ENCODE peak calls at places on chromosomes 11 and 22, in four cellular contexts. One of them, this sample, is unnamed. For H3K4me1 and H3K27me3, the result is how much of the 10 kb centered on the place peaks cover.

GRCh38 chr11:120471131-120471530 is 40.4 kb upstream of the GRIK4 start:
- DNase-seq in heart right ventricle: no peak
- DNase-seq in aorta: no peak
- DNase-seq in psoas muscle: no peak
- DNase-seq in this sample: no peak

GRCh38 chr11:34941688-34942087 is 25.3 kb downstream of the PDHX start:
- DNase-seq in heart right ventricle: no peak
- DNase-seq in aorta: no peak
- DNase-seq in psoas muscle: no peak
- DNase-seq in this sample: no peak

GRCh38 chr11:75273331-75273988 is 32.9 kb downstream of the TPBGL start:
- DNase-seq in heart right ventricle: no peak
- DNase-seq in aorta: peak
- DNase-seq in psoas muscle: no peak
- DNase-seq in this sample: no peak

GRCh38 chr11:83819936-83820549 is 533.9 kb upstream of the CCDC90B start:
- DNase-seq in heart right ventricle: no peak
- DNase-seq in psoas muscle: no peak
- DNase-seq in aorta: no peak
- DNase-seq in this sample: peak

GRCh38 chr11:12413141-12414055 is 36.0 kb downstream of the PARVA start:
- DNase-seq in psoas muscle: no peak
- DNase-seq in heart right ventricle: no peak
- DNase-seq in aorta: no peak
- DNase-seq in this sample: no peak

GRCh38 chr11:123054301-123055065 is 7.5 kb downstream of the HSPA8 start:
- DNase-seq in psoas muscle: no peak
- DNase-seq in heart right ventricle: no peak
- DNase-seq in aorta: no peak
- DNase-seq in this sample: peak

GRCh38 chr11:29612423-29612822 is 404.4 kb downstream of the KCNA4 start:
- DNase-seq in psoas muscle: no peak
- DNase-seq in aorta: no peak
- DNase-seq in heart right ventricle: no peak
- DNase-seq in this sample: no peak

GRCh38 chr11:74276581-74276980 is 34.9 kb downstream of the P4HA3 start:
- DNase-seq in aorta: no peak
- DNase-seq in heart right ventricle: no peak
- DNase-seq in psoas muscle: no peak
- DNase-seq in this sample: no peak

GRCh38 chr22:39996732-39997131 is 2.0 kb downstream of the FAM83F start:
- DNase-seq in aorta: no peak
- DNase-seq in heart right ventricle: no peak
- DNase-seq in psoas muscle: no peak
- DNase-seq in this sample: no peak

GRCh38 chr22:30310881-30311771 is 15.6 kb downstream of the TBC1D10A start:
- DNase-seq in aorta: peak
- DNase-seq in heart right ventricle: peak
- DNase-seq in psoas muscle: no peak
- DNase-seq in this sample: no peak

GRCh38 chr11:66987158-66987620 is 12.1 kb downstream of the C11orf86 start:
- DNase-seq in heart right ventricle: peak
- DNase-seq in aorta: no peak
- DNase-seq in psoas muscle: peak
- DNase-seq in this sample: no peak

GRCh38 chr11:27087425-27087824 is 46.8 kb downstream of the BBOX1 start:
- DNase-seq in psoas muscle: no peak
- DNase-seq in aorta: no peak
- DNase-seq in heart right ventricle: no peak
- DNase-seq in this sample: no peak

GRCh38 chr11:67071420-67072284 is 15.0 kb downstream of the RHOD start:
- DNase-seq in psoas muscle: peak
- DNase-seq in aorta: peak
- DNase-seq in heart right ventricle: peak
- DNase-seq in this sample: peak

GRCh38 chr11:27468209-27468608 is 4.4 kb downstream of the LGR4 start:
- DNase-seq in aorta: no peak
- DNase-seq in heart right ventricle: no peak
- DNase-seq in psoas muscle: no peak
- DNase-seq in this sample: peak

GRCh38 chr11:56122073-56122472 is at the start of gene OR8H3:
- DNase-seq in heart right ventricle: no peak
- DNase-seq in psoas muscle: no peak
- DNase-seq in aorta: no peak
- DNase-seq in this sample: no peak

GRCh38 chr11:69472766-69473519 is 8.5 kb upstream of the LINC01488 start:
- DNase-seq in heart right ventricle: no peak
- DNase-seq in psoas muscle: no peak
- DNase-seq in aorta: peak
- DNase-seq in this sample: no peak

GRCh38 chr11:1222491-1223345 is at the start of gene MUC5B:
- DNase-seq in psoas muscle: peak
- DNase-seq in aorta: peak
- DNase-seq in heart right ventricle: peak
- DNase-seq in this sample: no peak

GRCh38 chr22:30878516-30879365 is 89.8 kb downstream of the MORC2 start:
- DNase-seq in psoas muscle: no peak
- DNase-seq in heart right ventricle: peak
- DNase-seq in aorta: peak
- DNase-seq in this sample: no peak

GRCh38 chr11:68932933-68933577 is 29.4 kb downstream of the IGHMBP2 start:
- DNase-seq in psoas muscle: no peak
- DNase-seq in heart right ventricle: no peak
- DNase-seq in aorta: no peak
- DNase-seq in this sample: no peak

GRCh38 chr11:107116358-107116757 is 98.1 kb upstream of the GUCY1A2 start:
- DNase-seq in aorta: no peak
- DNase-seq in heart right ventricle: no peak
- DNase-seq in psoas muscle: no peak
- DNase-seq in this sample: peak

GRCh38 chr11:64842851-64843841 is 1.3 kb downstream of the CDC42BPG start:
- DNase-seq in heart right ventricle: no peak
- DNase-seq in aorta: no peak
- DNase-seq in psoas muscle: no peak
- DNase-seq in this sample: no peak

GRCh38 chr11:64787526-64788320 is 9.4 kb upstream of the SF1 start:
- DNase-seq in heart right ventricle: peak
- DNase-seq in psoas muscle: peak
- DNase-seq in aorta: peak
- DNase-seq in this sample: peak

GRCh38 chr11:71381781-71382505 is 66.2 kb downstream of the DHCR7 start:
- DNase-seq in aorta: no peak
- DNase-seq in psoas muscle: no peak
- DNase-seq in heart right ventricle: no peak
- DNase-seq in this sample: no peak

GRCh38 chr11:33869511-33870422 is 22.1 kb downstream of the LMO2 start:
- DNase-seq in heart right ventricle: peak
- DNase-seq in aorta: peak
- DNase-seq in psoas muscle: peak
- DNase-seq in this sample: peak

GRCh38 chr11:45765836-45766235 is 39.1 kb upstream of the SLC35C1 start:
- DNase-seq in aorta: no peak
- DNase-seq in psoas muscle: no peak
- DNase-seq in heart right ventricle: no peak
- DNase-seq in this sample: no peak

GRCh38 chr11:76415073-76415472 is 29.7 kb upstream of the EMSY start:
- DNase-seq in psoas muscle: no peak
- DNase-seq in heart right ventricle: no peak
- DNase-seq in aorta: no peak
- DNase-seq in this sample: no peak

GRCh38 chr11:4511267-4511666 is 28.8 kb downstream of the OR52K1 start:
- DNase-seq in aorta: no peak
- DNase-seq in psoas muscle: no peak
- DNase-seq in heart right ventricle: no peak
- DNase-seq in this sample: no peak

GRCh38 chr11:78657441-78657840 is 82.8 kb upstream of the NARS2 start:
- DNase-seq in heart right ventricle: no peak
- DNase-seq in psoas muscle: no peak
- DNase-seq in aorta: no peak
- DNase-seq in this sample: no peak

GRCh38 chr11:116578971-116579687 is 193.7 kb downstream of the BUD13 start:
- DNase-seq in psoas muscle: no peak
- DNase-seq in heart right ventricle: peak
- DNase-seq in aorta: no peak
- DNase-seq in this sample: no peak

GRCh38 chr11:44416776-44417175 is 106.8 kb upstream of the ALX4 start:
- DNase-seq in aorta: no peak
- DNase-seq in psoas muscle: no peak
- DNase-seq in heart right ventricle: no peak
- DNase-seq in this sample: no peak

GRCh38 chr11:62575156-62575555 is 1.5 kb upstream of the EEF1G start:
- DNase-seq in heart right ventricle: peak
- DNase-seq in aorta: peak
- DNase-seq in psoas muscle: no peak
- DNase-seq in this sample: no peak
- H3K4me3 ChIP-seq in heart right ventricle: peak
- H3K4me3 ChIP-seq in aorta: peak
- H3K4me3 ChIP-seq in psoas muscle: peak
- H3K4me3 ChIP-seq in this sample: peak

DNA sequence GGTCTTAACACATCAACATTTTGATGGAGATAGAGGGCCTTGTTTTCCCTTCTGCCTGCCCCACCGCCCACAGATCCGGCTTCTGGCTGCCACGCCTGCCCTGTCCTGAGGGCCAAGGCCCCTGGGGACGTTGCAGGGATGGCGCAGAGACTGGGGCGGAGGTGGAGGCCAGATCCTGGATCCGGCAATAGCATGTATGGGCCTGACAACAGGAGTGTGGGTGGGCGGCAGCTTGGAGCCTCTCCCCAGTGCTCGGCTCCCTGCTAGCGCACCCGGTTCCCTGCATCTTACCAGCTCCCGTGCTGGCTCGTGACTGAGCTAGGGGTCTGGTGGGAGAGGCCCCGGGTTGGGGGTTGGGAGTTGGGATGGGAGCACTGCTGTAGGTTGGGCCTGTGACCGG is 95.6 kb downstream of the ZBTB16 start:
- DNase-seq in heart right ventricle: peak
- DNase-seq in aorta: peak
- DNase-seq in psoas muscle: no peak
- DNase-seq in this sample: no peak
- H3K4me1 ChIP-seq in heart right ventricle: under half
- H3K4me1 ChIP-seq in aorta: under half
- H3K4me1 ChIP-seq in psoas muscle: half or more
- H3K4me1 ChIP-seq in this sample: under half

GRCh38 chr22:37281646-37282384 is 493 bp upstream of the CYTH4 start:
- DNase-seq in psoas muscle: no peak
- DNase-seq in aorta: no peak
- DNase-seq in heart right ventricle: no peak
- DNase-seq in this sample: no peak

GRCh38 chr22:37278261-37278660 is 4.0 kb upstream of the CYTH4 start:
- DNase-seq in psoas muscle: no peak
- DNase-seq in heart right ventricle: no peak
- DNase-seq in aorta: no peak
- DNase-seq in this sample: no peak

GRCh38 chr22:37280718-37281117 is 1.6 kb upstream of the CYTH4 start:
- DNase-seq in aorta: no peak
- DNase-seq in psoas muscle: no peak
- DNase-seq in heart right ventricle: no peak
- DNase-seq in this sample: no peak

GRCh38 chr22:37281195-37281594 is 1.1 kb upstream of the CYTH4 start:
- DNase-seq in heart right ventricle: no peak
- DNase-seq in aorta: no peak
- DNase-seq in psoas muscle: no peak
- DNase-seq in this sample: no peak

DNA sequence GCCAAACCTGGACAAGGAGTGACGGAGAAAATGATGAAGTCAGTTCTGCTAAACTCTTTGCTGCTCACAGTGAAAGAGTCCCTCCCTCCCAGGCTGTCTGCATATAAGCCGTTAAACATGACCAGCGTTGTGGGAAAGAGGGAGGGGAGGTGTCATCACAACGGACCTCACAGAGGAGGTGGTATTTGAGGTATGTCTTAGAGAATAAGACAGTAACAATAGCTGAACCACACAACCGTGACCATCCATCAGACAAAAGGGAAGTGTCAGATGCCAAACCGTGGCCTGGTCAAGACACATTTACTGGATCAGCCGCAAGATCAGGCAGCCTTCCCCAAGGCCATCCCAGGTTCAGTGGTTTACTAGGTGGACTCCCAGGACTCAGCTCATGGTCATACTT is 2.8 kb upstream of the CYTH4 start:
- DNase-seq in aorta: no peak
- DNase-seq in psoas muscle: no peak
- DNase-seq in heart right ventricle: no peak
- DNase-seq in this sample: no peak
- H3K27me3 ChIP-seq in aorta: under half
- H3K27me3 ChIP-seq in psoas muscle: under half
- H3K27me3 ChIP-seq in heart right ventricle: under half
- H3K27me3 ChIP-seq in this sample: under half

GRCh38 chr22:41366323-41367014 is 15.3 kb upstream of the TEF start:
- DNase-seq in aorta: no peak
- DNase-seq in psoas muscle: no peak
- DNase-seq in heart right ventricle: no peak
- DNase-seq in this sample: no peak

GRCh38 chr22:41367039-41367679 is 14.6 kb upstream of the TEF start:
- DNase-seq in heart right ventricle: peak
- DNase-seq in psoas muscle: peak
- DNase-seq in aorta: peak
- DNase-seq in this sample: peak

GRCh38 chr22:41368543-41368817 is 13.3 kb upstream of the TEF start:
- DNase-seq in heart right ventricle: no peak
- DNase-seq in aorta: no peak
- DNase-seq in psoas muscle: no peak
- DNase-seq in this sample: no peak

GRCh38 chr22:41369089-41369745 is 12.5 kb upstream of the TEF start:
- DNase-seq in aorta: no peak
- DNase-seq in psoas muscle: no peak
- DNase-seq in heart right ventricle: no peak
- DNase-seq in this sample: no peak

GRCh38 chr22:41367680-41368542 is 13.8 kb upstream of the TEF start:
- DNase-seq in psoas muscle: no peak
- DNase-seq in aorta: peak
- DNase-seq in heart right ventricle: no peak
- DNase-seq in this sample: no peak
- H3K4me3 ChIP-seq in psoas muscle: peak
- H3K4me3 ChIP-seq in aorta: peak
- H3K4me3 ChIP-seq in heart right ventricle: peak
- H3K4me3 ChIP-seq in this sample: peak

GRCh38 chr22:42938976-42939375 is 76.0 kb downstream of the PACSIN2 start:
- DNase-seq in psoas muscle: no peak
- DNase-seq in aorta: no peak
- DNase-seq in heart right ventricle: no peak
- DNase-seq in this sample: no peak
- H3K4me1 ChIP-seq in psoas muscle: half or more
- H3K4me1 ChIP-seq in aorta: under half
- H3K4me1 ChIP-seq in heart right ventricle: under half
- H3K4me1 ChIP-seq in this sample: under half

This sample was measured in A673.